ENCODE peak calls at places on chromosome 16, in four cellular contexts. One of them, this sample, is unnamed.

GRCh38 chr16:57004387-57005250 is 15.3 kb downstream of the NLRC5 start:
- DNase-seq in CD8-positive, alpha-beta T cell: no peak
- DNase-seq in spleen: no peak
- DNase-seq in cardiac muscle cell: no peak
- DNase-seq in this sample: no peak

GRCh38 chr16:57844416-57845030 is 42.2 kb upstream of the KIFC3 start:
- DNase-seq in CD8-positive, alpha-beta T cell: no peak
- DNase-seq in cardiac muscle cell: no peak
- DNase-seq in spleen: peak; percentile 56
- DNase-seq in this sample: no peak

GRCh38 chr16:87350681-87351319 is 32.8 kb downstream of the FBXO31 start:
- DNase-seq in cardiac muscle cell: peak; percentile 19
- DNase-seq in spleen: no peak
- DNase-seq in CD8-positive, alpha-beta T cell: no peak
- DNase-seq in this sample: no peak

GRCh38 chr16:57970971-57971370 is at the start of gene CNGB1:
- DNase-seq in cardiac muscle cell: no peak
- DNase-seq in spleen: no peak
- DNase-seq in CD8-positive, alpha-beta T cell: no peak
- DNase-seq in this sample: no peak

GRCh38 chr16:78608305-78608776 is 508.9 kb downstream of the WWOX start:
- DNase-seq in spleen: no peak
- DNase-seq in CD8-positive, alpha-beta T cell: no peak
- DNase-seq in cardiac muscle cell: peak; percentile 1
- DNase-seq in this sample: no peak

GRCh38 chr16:75139498-75139897 is 8.8 kb upstream of the ZFP1 start:
- DNase-seq in spleen: no peak
- DNase-seq in cardiac muscle cell: no peak
- DNase-seq in CD8-positive, alpha-beta T cell: no peak
- DNase-seq in this sample: no peak

GRCh38 chr16:2532494-2533141 is 1.4 kb upstream of the CEMP1 start:
- DNase-seq in spleen: peak; percentile 94
- DNase-seq in CD8-positive, alpha-beta T cell: peak; percentile 47
- DNase-seq in cardiac muscle cell: peak; percentile 61
- DNase-seq in this sample: peak; percentile 61

GRCh38 chr16:77277141-77277540 is 77.9 kb downstream of the SYCE1L start:
- DNase-seq in cardiac muscle cell: no peak
- DNase-seq in spleen: no peak
- DNase-seq in CD8-positive, alpha-beta T cell: no peak
- DNase-seq in this sample: peak; percentile 10

GRCh38 chr16:69520800-69521602 is 44.8 kb upstream of the NFAT5 start:
- DNase-seq in CD8-positive, alpha-beta T cell: no peak
- DNase-seq in spleen: no peak
- DNase-seq in cardiac muscle cell: peak; percentile 30
- DNase-seq in this sample: peak; percentile 26

GRCh38 chr16:54657058-54657708 is 273.5 kb upstream of the IRX5 start:
- DNase-seq in cardiac muscle cell: peak; percentile 27
- DNase-seq in spleen: no peak
- DNase-seq in CD8-positive, alpha-beta T cell: no peak
- DNase-seq in this sample: no peak

GRCh38 chr16:73743665-73744496 is 552.7 kb upstream of the PSMD7 start:
- DNase-seq in cardiac muscle cell: no peak
- DNase-seq in CD8-positive, alpha-beta T cell: no peak
- DNase-seq in spleen: no peak
- DNase-seq in this sample: no peak

GRCh38 chr16:70696952-70697600 is 11.2 kb upstream of the MTSS2 start:
- DNase-seq in CD8-positive, alpha-beta T cell: peak; percentile 3
- DNase-seq in spleen: peak; percentile 75
- DNase-seq in cardiac muscle cell: no peak
- DNase-seq in this sample: no peak

GRCh38 chr16:72561-73537 is at the start of gene RHBDF1:
- DNase-seq in spleen: no peak
- DNase-seq in cardiac muscle cell: peak; percentile 71
- DNase-seq in CD8-positive, alpha-beta T cell: no peak
- DNase-seq in this sample: peak; percentile 45

GRCh38 chr16:4538067-4538385 is 547 bp downstream of the CDIP1 start:
- DNase-seq in spleen: no peak
- DNase-seq in cardiac muscle cell: peak; percentile 25
- DNase-seq in CD8-positive, alpha-beta T cell: no peak
- DNase-seq in this sample: no peak

GRCh38 chr16:12557808-12558207 is 245.9 kb downstream of the CPPED1 start:
- DNase-seq in spleen: no peak
- DNase-seq in CD8-positive, alpha-beta T cell: no peak
- DNase-seq in cardiac muscle cell: no peak
- DNase-seq in this sample: no peak

GRCh38 chr16:30738984-30739951 is 9.0 kb upstream of the PHKG2 start:
- DNase-seq in spleen: no peak
- DNase-seq in CD8-positive, alpha-beta T cell: no peak
- DNase-seq in cardiac muscle cell: no peak
- DNase-seq in this sample: no peak

GRCh38 chr16:1046271-1046955 is 26.1 kb upstream of the SSTR5 start:
- DNase-seq in spleen: no peak
- DNase-seq in CD8-positive, alpha-beta T cell: no peak
- DNase-seq in cardiac muscle cell: no peak
- DNase-seq in this sample: no peak

GRCh38 chr16:16144416-16144815 is 78.9 kb downstream of the ABCC6 start:
- DNase-seq in CD8-positive, alpha-beta T cell: no peak
- DNase-seq in spleen: no peak
- DNase-seq in cardiac muscle cell: no peak
- DNase-seq in this sample: no peak

GRCh38 chr16:55632259-55632658 is 23.5 kb upstream of the SLC6A2 start:
- DNase-seq in spleen: no peak
- DNase-seq in cardiac muscle cell: no peak
- DNase-seq in CD8-positive, alpha-beta T cell: no peak
- DNase-seq in this sample: no peak

GRCh38 chr16:53501216-53501859 is 1.7 kb downstream of the AKTIP start:
- DNase-seq in CD8-positive, alpha-beta T cell: no peak
- DNase-seq in cardiac muscle cell: no peak
- DNase-seq in spleen: no peak
- DNase-seq in this sample: no peak

GRCh38 chr16:85152414-85153030 is 40.2 kb upstream of the CIBAR2 start:
- DNase-seq in cardiac muscle cell: no peak
- DNase-seq in CD8-positive, alpha-beta T cell: no peak
- DNase-seq in spleen: no peak
- DNase-seq in this sample: no peak
- H3K4me1 ChIP-seq in cardiac muscle cell: peaks cover 24% of the 10 kb centered on the region
- H3K4me1 ChIP-seq in CD8-positive, alpha-beta T cell: peaks cover 7% of the 10 kb centered on the region
- H3K4me1 ChIP-seq in spleen: peaks cover 11% of the 10 kb centered on the region
- H3K4me1 ChIP-seq in this sample: no peaks in the 10 kb centered on the region

GRCh38 chr16:11345040-11345862 is at the start of gene RMI2:
- DNase-seq in CD8-positive, alpha-beta T cell: peak; percentile 93
- DNase-seq in cardiac muscle cell: peak; percentile 97
- DNase-seq in spleen: peak; percentile 97
- DNase-seq in this sample: peak; percentile 98
- H3K27ac ChIP-seq in CD8-positive, alpha-beta T cell: no peak within 1 kb of the TSS
- H3K27ac ChIP-seq in cardiac muscle cell: no peak within 1 kb of the TSS
- H3K27ac ChIP-seq in spleen: no peak within 1 kb of the TSS
- H3K27ac ChIP-seq in this sample: no peak within 1 kb of the TSS

DNA sequence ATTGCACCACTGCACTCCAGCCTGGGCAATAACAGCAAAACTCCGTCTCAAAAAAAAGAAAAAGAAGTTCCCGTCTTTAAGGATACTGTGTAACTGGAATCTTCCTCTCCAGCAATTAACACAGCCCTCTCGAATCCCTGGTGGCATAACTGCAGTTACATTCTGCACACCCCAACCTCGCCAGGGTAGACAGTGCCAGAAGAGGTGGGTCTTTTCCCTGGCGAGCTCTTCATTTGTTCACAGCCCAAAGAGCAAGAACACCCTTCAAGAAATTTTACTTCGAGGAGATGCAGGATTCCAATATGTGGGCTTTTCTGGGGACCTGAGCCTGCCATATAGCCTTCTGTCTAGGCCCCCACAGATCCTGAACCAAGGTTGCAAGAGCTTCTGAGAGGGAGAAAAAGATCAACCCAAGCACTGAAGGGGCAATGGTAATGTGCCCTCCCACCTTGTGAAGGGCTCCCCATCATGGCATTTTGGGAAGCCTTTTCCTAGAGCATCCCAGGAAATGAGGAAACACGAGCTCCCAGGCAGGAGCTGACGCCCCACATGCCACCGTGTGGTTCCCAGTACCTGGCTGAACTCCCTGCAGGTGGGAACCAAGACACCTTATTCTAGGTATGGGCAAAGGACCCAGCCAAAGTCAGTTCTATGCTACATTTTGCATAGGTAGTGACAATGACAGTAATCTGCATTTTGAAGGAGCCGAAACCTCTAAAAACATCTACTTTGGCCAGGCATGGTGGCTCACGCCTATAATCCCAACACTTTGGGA is 26.9 kb downstream of the TK2 start:
- DNase-seq in CD8-positive, alpha-beta T cell: no peak
- DNase-seq in cardiac muscle cell: no peak
- DNase-seq in spleen: no peak
- DNase-seq in this sample: no peak
- H3K4me1 ChIP-seq in CD8-positive, alpha-beta T cell: peaks cover 68% of the 10 kb centered on the region
- H3K4me1 ChIP-seq in cardiac muscle cell: no peaks in the 10 kb centered on the region
- H3K4me1 ChIP-seq in spleen: peaks cover 84% of the 10 kb centered on the region
- H3K4me1 ChIP-seq in this sample: peaks cover 75% of the 10 kb centered on the region

GRCh38 chr16:85047867-85048455 is 20.4 kb downstream of the KIAA0513 start:
- DNase-seq in spleen: no peak
- DNase-seq in CD8-positive, alpha-beta T cell: no peak
- DNase-seq in cardiac muscle cell: no peak
- DNase-seq in this sample: no peak
- H3K27ac ChIP-seq in spleen: no peak overlapping the region
- H3K27ac ChIP-seq in CD8-positive, alpha-beta T cell: peak overlapping the region; percentile 18
- H3K27ac ChIP-seq in cardiac muscle cell: peak overlapping the region; percentile 91
- H3K27ac ChIP-seq in this sample: no peak overlapping the region

GRCh38 chr16:66510298-66510697 is 39.6 kb downstream of the TK2 start:
- DNase-seq in CD8-positive, alpha-beta T cell: no peak
- DNase-seq in cardiac muscle cell: no peak
- DNase-seq in spleen: no peak
- DNase-seq in this sample: no peak

GRCh38 chr16:66512589-66513404 is 37.1 kb downstream of the TK2 start:
- DNase-seq in cardiac muscle cell: peak; percentile 74
- DNase-seq in spleen: no peak
- DNase-seq in CD8-positive, alpha-beta T cell: no peak
- DNase-seq in this sample: no peak

GRCh38 chr16:66511615-66512500 is 38.1 kb downstream of the TK2 start:
- DNase-seq in CD8-positive, alpha-beta T cell: no peak
- DNase-seq in spleen: no peak
- DNase-seq in cardiac muscle cell: peak; percentile 80
- DNase-seq in this sample: no peak

GRCh38 chr16:66509576-66509975 is 40.3 kb downstream of the TK2 start:
- DNase-seq in spleen: peak; percentile 60
- DNase-seq in cardiac muscle cell: no peak
- DNase-seq in CD8-positive, alpha-beta T cell: no peak
- DNase-seq in this sample: no peak

GRCh38 chr16:66510711-66511614 is 39.0 kb downstream of the TK2 start:
- DNase-seq in CD8-positive, alpha-beta T cell: no peak
- DNase-seq in cardiac muscle cell: peak; percentile 54
- DNase-seq in spleen: no peak
- DNase-seq in this sample: no peak
- H3K4me1 ChIP-seq in CD8-positive, alpha-beta T cell: peaks cover 10% of the 10 kb centered on the region
- H3K4me1 ChIP-seq in cardiac muscle cell: no peaks in the 10 kb centered on the region
- H3K4me1 ChIP-seq in spleen: peaks cover 33% of the 10 kb centered on the region
- H3K4me1 ChIP-seq in this sample: peaks cover 9% of the 10 kb centered on the region

GRCh38 chr16:51236583-51236982 is 85.5 kb upstream of the SALL1 start:
- DNase-seq in spleen: no peak
- DNase-seq in cardiac muscle cell: no peak
- DNase-seq in CD8-positive, alpha-beta T cell: no peak
- DNase-seq in this sample: no peak

GRCh38 chr16:51239196-51239595 is 88.1 kb upstream of the SALL1 start:
- DNase-seq in cardiac muscle cell: no peak
- DNase-seq in CD8-positive, alpha-beta T cell: no peak
- DNase-seq in spleen: no peak
- DNase-seq in this sample: no peak

GRCh38 chr16:51237861-51238378 is 86.8 kb upstream of the SALL1 start:
- DNase-seq in spleen: no peak
- DNase-seq in CD8-positive, alpha-beta T cell: no peak
- DNase-seq in cardiac muscle cell: no peak
- DNase-seq in this sample: no peak

GRCh38 chr16:51242281-51242994 is 91.4 kb upstream of the SALL1 start:
- DNase-seq in spleen: no peak
- DNase-seq in CD8-positive, alpha-beta T cell: no peak
- DNase-seq in cardiac muscle cell: no peak
- DNase-seq in this sample: no peak

DNA sequence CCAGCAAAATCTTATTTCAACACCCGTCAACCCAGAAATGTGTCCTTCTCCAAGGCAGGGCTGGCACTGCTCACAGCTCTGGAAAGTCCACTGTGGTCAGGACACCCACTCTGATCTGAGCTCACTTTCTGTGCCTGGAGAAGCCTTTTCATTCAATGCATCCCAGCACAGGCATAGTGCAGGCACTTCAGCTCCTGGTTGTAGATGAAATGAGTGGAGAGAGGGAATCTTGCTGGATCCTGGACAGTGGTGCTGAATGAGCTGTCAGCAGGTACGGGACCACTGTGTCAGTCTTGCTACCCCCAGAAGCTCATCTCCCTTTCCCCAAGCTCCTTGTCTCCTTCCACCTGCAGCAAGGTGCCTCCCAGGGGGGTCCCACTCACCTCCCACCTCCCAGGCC is 86.1 kb upstream of the SALL1 start:
- DNase-seq in cardiac muscle cell: no peak
- DNase-seq in spleen: no peak
- DNase-seq in CD8-positive, alpha-beta T cell: no peak
- DNase-seq in this sample: no peak
- H3K27ac ChIP-seq in cardiac muscle cell: no peak overlapping the region
- H3K27ac ChIP-seq in spleen: no peak overlapping the region
- H3K27ac ChIP-seq in CD8-positive, alpha-beta T cell: no peak overlapping the region
- H3K27ac ChIP-seq in this sample: no peak overlapping the region

DNA sequence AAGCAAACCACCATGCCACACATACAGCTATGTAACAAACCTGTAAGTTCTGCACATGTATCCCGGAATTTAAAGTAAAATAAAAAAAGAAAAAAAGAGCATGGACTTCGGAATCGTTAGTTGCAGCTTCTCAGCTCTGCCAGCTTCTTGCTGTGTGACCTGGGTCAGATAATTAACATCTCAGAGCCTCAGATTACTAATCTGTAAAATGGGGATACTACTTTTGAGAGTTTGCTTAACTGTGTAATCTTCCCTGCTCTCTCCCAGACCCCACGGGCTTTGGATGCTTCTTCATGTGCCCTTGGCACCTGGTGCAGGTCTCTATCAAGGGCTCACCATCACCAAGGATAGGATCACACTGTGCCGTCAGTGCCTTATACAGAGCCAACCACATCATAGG is 16.6 kb downstream of the HSD17B2 start:
- DNase-seq in cardiac muscle cell: no peak
- DNase-seq in spleen: no peak
- DNase-seq in CD8-positive, alpha-beta T cell: no peak
- DNase-seq in this sample: no peak
- H3K4me1 ChIP-seq in cardiac muscle cell: no peaks in the 10 kb centered on the region
- H3K4me1 ChIP-seq in spleen: no peaks in the 10 kb centered on the region
- H3K4me1 ChIP-seq in CD8-positive, alpha-beta T cell: no peaks in the 10 kb centered on the region
- H3K4me1 ChIP-seq in this sample: no peaks in the 10 kb centered on the region

GRCh38 chr16:27928542-27928941 is 135.0 kb downstream of the GSG1L start:
- DNase-seq in CD8-positive, alpha-beta T cell: no peak
- DNase-seq in spleen: peak; percentile 33
- DNase-seq in cardiac muscle cell: no peak
- DNase-seq in this sample: no peak
- H3K27ac ChIP-seq in CD8-positive, alpha-beta T cell: no peak overlapping the region
- H3K27ac ChIP-seq in spleen: no peak overlapping the region
- H3K27ac ChIP-seq in cardiac muscle cell: no peak overlapping the region
- H3K27ac ChIP-seq in this sample: no peak overlapping the region